ENCODE peak calls at places on chromosomes 1 and 21, in four cellular contexts. R, Z, H and L are unnamed samples.

GRCh38 chr21:34558960-34559631 is 47.1 kb upstream of the KCNE1 start:
- DNase-seq in R (no peak), Z (no peak), H (no peak), L (peak)

GRCh38 chr1:204640578-204640977 is 45.0 kb downstream of the LRRN2 start:
- DNase-seq in R (no peak), Z (no peak), H (no peak), L (no peak)

GRCh38 chr1:233081686-233082085 is 131.3 kb downstream of the NTPCR start:
- DNase-seq in R (no peak), Z (no peak), H (no peak), L (no peak)

GRCh38 chr1:94821636-94822305 is 1.6 kb downstream of the SLC44A3 start:
- DNase-seq in R (no peak), Z (no peak), H (no peak), L (no peak)

GRCh38 chr1:229170274-229170673 is 100.6 kb upstream of the RAB4A start:
- DNase-seq in R (no peak), Z (no peak), H (no peak), L (no peak)

GRCh38 chr1:202143011-202143767 is 1.3 kb downstream of the ARL8A start:
- DNase-seq in R (peak), Z (no peak), H (no peak), L (no peak)

GRCh38 chr1:108780937-108781574 is 34.6 kb downstream of the STXBP3 start:
- DNase-seq in R (no peak), Z (no peak), H (no peak), L (no peak)

GRCh38 chr21:45634511-45635183 is 8.9 kb upstream of the PCBP3 start:
- DNase-seq in R (no peak), Z (peak), H (no peak), L (no peak)

GRCh38 chr1:10824821-10825540 is 28.5 kb upstream of the CASZ1 start:
- DNase-seq in R (no peak), Z (peak), H (no peak), L (peak)

GRCh38 chr1:177255411-177255810 is 84.7 kb downstream of the BRINP2 start:
- DNase-seq in R (no peak), Z (no peak), H (no peak), L (no peak)

GRCh38 chr1:6359568-6360496 is 33.7 kb downstream of the ACOT7 start:
- DNase-seq in R (peak), Z (peak), H (peak), L (no peak)

GRCh38 chr1:7962011-7962335 is 462 bp downstream of the PARK7 start:
- DNase-seq in R (no peak), Z (no peak), H (no peak), L (no peak)

GRCh38 chr21:32645261-32646182 is 33.3 kb upstream of the CFAP298 start:
- DNase-seq in R (no peak), Z (no peak), H (no peak), L (no peak)

GRCh38 chr1:20633190-20634064 is at the start of gene PINK1:
- DNase-seq in R (peak), Z (peak), H (peak), L (peak)

GRCh38 chr1:19577001-19577400 is 67.1 kb upstream of the NBL1 start:
- DNase-seq in R (no peak), Z (no peak), H (no peak), L (no peak)

GRCh38 chr1:17167041-17167782 is 37.7 kb upstream of the PADI1 start:
- DNase-seq in R (no peak), Z (no peak), H (no peak), L (peak)

GRCh38 chr1:8244304-8244703 is 73.6 kb upstream of the SLC45A1 start:
- DNase-seq in R (no peak), Z (no peak), H (no peak), L (no peak)

GRCh38 chr1:145992502-145992936 is 3.9 kb downstream of the TXNIP start:
- DNase-seq in R (no peak), Z (no peak), H (no peak), L (no peak)

GRCh38 chr1:224497714-224498573 is 63.3 kb upstream of the WDR26 start:
- DNase-seq in R (peak), Z (peak), H (no peak), L (peak)

GRCh38 chr1:242877229-242877628 is 352.7 kb upstream of the PLD5 start:
- DNase-seq in R (peak), Z (no peak), H (no peak), L (no peak)

GRCh38 chr1:234544094-234544579 is 65.2 kb upstream of the TARBP1 start:
- DNase-seq in R (peak), Z (peak), H (peak), L (peak)

GRCh38 chr1:182279724-182280506 is 111.7 kb downstream of the GLUL start:
- DNase-seq in R (peak), Z (no peak), H (peak), L (no peak)

GRCh38 chr1:32464716-32465540 is at the start of gene ZBTB8B:
- DNase-seq in R (peak), Z (peak), H (peak), L (peak)

GRCh38 chr1:167083066-167083682 is 7.0 kb downstream of the GPA33 start:
- DNase-seq in R (peak), Z (no peak), H (no peak), L (no peak)

GRCh38 chr1:22611530-22611947 is 24.9 kb upstream of the C1QA start:
- DNase-seq in R (peak), Z (peak), H (peak), L (peak)

GRCh38 chr1:113963281-113963906 is 15.9 kb upstream of the OLFML3 start:
- DNase-seq in R (no peak), Z (no peak), H (no peak), L (no peak)

GRCh38 chr1:21866629-21867009 is 54.6 kb downstream of the LDLRAD2 start:
- DNase-seq in R (no peak), Z (no peak), H (no peak), L (peak)

GRCh38 chr1:3142751-3143150 is 73.7 kb downstream of the PRDM16 start:
- DNase-seq in R (no peak), Z (no peak), H (no peak), L (no peak)

GRCh38 chr1:190658907-190659306 is 181.2 kb upstream of the BRINP3 start:
- DNase-seq in R (no peak), Z (no peak), H (no peak), L (no peak)

GRCh38 chr1:231013391-231014015 is 26.6 kb downstream of the FAM89A start:
- DNase-seq in R (no peak), Z (no peak), H (no peak), L (no peak)

GRCh38 chr1:88655685-88656299 is 28.3 kb upstream of the PKN2 start:
- DNase-seq in R (no peak), Z (no peak), H (no peak), L (peak)

GRCh38 chr1:162234571-162234970 is 142.1 kb downstream of the SPATA46 start:
- DNase-seq in R (no peak), Z (no peak), H (no peak), L (no peak)

GRCh38 chr1:228370439-228370940 is 36.1 kb downstream of the TRIM11 start:
- DNase-seq in R (no peak), Z (no peak), H (no peak), L (no peak)

GRCh38 chr1:165545974-165546373 is 2.2 kb downstream of the LRRC52 start:
- DNase-seq in R (no peak), Z (no peak), H (no peak), L (no peak)

GRCh38 chr1:165542647-165543046 is 1.2 kb upstream of the LRRC52 start:
- DNase-seq in R (no peak), Z (no peak), H (no peak), L (no peak)

GRCh38 chr1:165542015-165542631 is 1.7 kb upstream of the LRRC52 start:
- DNase-seq in R (no peak), Z (no peak), H (no peak), L (no peak)

GRCh38 chr1:165544996-165545395 is 1.2 kb downstream of the LRRC52 start:
- DNase-seq in R (no peak), Z (no peak), H (no peak), L (no peak)

DNA sequence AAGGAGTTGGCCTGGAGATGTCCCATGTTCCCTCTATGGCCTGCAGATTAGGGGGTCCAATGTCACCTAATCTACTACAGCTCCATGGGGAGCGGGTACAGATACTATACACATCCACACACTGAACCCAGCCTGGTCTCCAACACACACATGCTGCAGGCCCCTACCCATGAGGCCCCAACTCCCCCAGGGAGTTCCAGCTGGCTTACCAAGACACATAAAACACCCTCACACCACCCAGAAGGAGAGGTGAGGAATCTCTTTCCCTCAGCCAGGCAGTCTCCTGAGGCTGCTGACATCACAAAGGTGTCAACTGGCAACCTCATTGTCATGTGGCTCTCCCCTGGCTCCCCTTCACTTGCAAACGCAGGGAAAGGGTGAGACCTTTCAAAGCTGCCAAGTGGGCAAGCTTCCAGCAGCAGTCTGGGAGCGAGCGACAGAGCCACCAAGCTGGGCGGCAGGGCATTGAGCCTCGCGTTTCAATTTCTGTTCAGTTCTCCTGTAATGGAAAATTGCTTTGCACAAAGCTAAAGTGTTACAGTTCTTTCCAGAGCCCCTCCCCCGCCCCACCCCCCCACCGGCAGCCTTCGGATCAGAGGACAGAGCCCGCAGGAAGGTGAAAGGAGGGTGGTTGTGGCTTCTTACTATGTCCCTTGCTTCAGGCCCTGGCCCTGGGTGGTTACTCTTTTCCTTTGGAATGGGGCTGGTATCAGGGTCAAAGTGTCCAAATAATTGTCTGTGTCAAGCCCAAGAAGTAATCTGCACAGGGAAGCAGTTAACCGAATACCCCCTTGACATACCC is at the start of gene LRRC52:
- DNase-seq in R (peak), Z (no peak), H (peak), L (no peak)
- TF ChIP-seq CTCF in R (no peak), Z (no peak), H (no peak), L (no peak)

DNA sequence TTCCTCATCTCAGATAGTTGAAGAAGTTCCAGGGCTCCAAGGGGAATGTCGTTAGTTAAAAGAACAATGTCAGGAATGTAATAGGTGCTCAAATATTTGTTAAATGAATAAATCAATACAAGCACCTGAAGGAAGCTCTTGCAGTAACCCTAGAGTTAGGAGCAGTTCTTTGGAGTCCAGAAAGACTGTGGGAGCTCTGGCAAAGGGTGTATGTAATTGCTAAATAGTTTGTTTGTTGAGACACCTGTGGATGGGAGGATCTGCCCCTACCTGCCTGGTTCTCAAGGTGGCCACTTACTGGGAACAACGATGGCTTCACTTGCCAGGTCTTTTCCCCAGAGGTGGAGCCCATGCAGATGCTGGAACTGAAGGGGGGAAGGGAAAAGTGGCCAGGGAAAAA is 27.5 kb upstream of the JUN start:
- DNase-seq in R (no peak), Z (no peak), H (no peak), L (no peak)
- H3K4me3 ChIP-seq in R (no peak), Z (no peak), H (no peak), L (no peak)

GRCh38 chr1:28535180-28535579 is 17.7 kb upstream of the TRNAU1AP start:
- DNase-seq in R (no peak), Z (no peak), H (no peak), L (no peak)

GRCh38 chr1:28537457-28538199 is 15.3 kb upstream of the TRNAU1AP start:
- DNase-seq in R (no peak), Z (no peak), H (no peak), L (no peak)

GRCh38 chr1:28545246-28545628 is 7.6 kb upstream of the TRNAU1AP start:
- DNase-seq in R (no peak), Z (no peak), H (no peak), L (no peak)

GRCh38 chr1:28538286-28538685 is 14.6 kb upstream of the TRNAU1AP start:
- DNase-seq in R (no peak), Z (no peak), H (no peak), L (no peak)

DNA sequence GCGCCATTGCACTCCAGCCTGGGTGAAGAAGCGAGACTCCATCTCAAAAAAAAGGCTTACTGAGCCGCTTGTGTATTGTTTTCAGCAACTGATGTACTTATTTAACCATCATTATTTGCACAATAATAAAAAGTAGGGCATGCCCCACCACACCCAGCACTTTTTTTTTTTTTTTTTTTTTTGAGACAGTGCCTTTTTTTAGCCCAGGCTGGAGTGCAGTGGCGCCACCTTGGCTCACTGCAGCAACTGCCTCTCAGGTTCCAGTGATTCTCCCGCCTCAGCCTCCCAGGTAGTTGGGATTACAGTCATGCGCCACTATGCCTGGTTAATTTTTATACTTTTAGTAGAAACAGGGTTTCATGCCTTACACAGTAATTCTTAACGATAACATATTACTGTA is 12.2 kb upstream of the TRNAU1AP start:
- DNase-seq in R (no peak), Z (no peak), H (no peak), L (no peak)
- TF ChIP-seq CTCF in R (no peak), Z (peak), H (no peak), L (peak)

DNA sequence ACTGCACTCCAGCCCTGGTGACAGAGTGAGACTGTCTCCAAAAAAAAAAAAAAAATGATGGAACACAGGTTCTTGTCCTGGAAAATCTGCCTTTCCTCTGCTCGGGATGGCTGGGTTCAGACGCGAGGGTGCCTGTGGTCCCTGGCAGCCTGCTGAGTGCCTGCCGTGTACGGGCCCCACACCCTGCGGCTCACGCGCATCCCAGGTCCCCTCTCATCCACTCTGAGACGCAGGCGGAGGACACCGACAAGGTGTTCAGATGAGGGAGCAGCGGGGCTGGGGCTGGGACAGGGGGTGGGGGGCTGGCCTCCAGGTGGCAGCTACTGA is 4.3 kb upstream of the ANKRD65 start:
- DNase-seq in R (no peak), Z (no peak), H (no peak), L (no peak)
- H3K4me3 ChIP-seq in R (no peak), Z (no peak), H (no peak), L (no peak)

GRCh38 chr1:211646566-211646965 is 28.9 kb downstream of the NEK2 start:
- DNase-seq in R (no peak), Z (no peak), H (no peak), L (no peak)

GRCh38 chr1:211648336-211648735 is 27.1 kb downstream of the NEK2 start:
- DNase-seq in R (no peak), Z (no peak), H (peak), L (no peak)

GRCh38 chr1:211650922-211651303 is 24.5 kb downstream of the NEK2 start:
- DNase-seq in R (no peak), Z (no peak), H (no peak), L (no peak)

GRCh38 chr1:211647666-211648065 is 27.8 kb downstream of the NEK2 start:
- DNase-seq in R (no peak), Z (no peak), H (no peak), L (no peak)

GRCh38 chr1:211648980-211649934 is 26.2 kb downstream of the NEK2 start:
- DNase-seq in R (no peak), Z (no peak), H (peak), L (no peak)
- TF ChIP-seq CTCF in R (peak), Z (peak), H (peak), L (peak)

DNA sequence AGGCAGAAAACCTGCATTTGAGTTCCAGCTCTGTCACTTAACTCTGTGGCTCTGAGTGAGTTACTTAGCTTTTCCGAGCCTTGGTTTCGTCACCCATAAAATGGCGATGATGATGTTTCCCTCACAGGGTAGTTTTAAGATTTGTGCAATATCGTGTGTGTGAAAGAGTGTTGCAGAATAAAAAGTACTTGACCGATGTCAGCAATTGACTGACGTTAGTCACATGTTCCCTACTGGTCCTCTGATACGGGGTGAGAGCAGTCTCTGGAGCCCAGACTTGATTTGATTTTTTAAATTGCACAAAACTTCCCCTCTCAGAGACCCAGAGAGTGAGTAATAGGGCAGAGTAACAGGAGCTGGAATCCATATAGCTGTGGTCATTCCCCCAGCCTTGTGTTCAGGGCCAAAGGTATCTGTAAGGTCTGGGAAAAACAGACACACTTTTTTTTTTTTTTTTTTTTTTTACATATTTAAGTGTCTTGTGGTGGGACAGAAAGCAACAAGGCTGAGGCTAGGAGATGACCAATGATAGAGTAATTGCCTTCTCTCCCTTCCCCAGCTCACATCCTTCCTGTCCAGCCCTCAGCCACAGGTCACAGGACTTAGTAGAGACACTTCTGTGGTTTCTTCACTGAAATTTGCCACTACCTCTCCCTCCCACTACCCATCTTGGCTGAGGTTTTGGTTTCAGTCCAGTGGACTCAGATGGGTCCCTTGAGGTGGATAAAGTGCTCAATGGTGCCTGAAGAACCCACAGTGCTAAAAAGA is 2.0 kb downstream of the FCER1G start:
- DNase-seq in R (no peak), Z (peak), H (no peak), L (no peak)
- H3K4me3 ChIP-seq in R (peak), Z (peak), H (peak), L (no peak)